ENCODE peak calls at places on chromosomes 13 and 19, in seven cellular contexts. V, I, G, T, N, D and R are unnamed samples.

GRCh38 chr13:113410472-113411201 is 42.7 kb downstream of the ADPRHL1 start:
- DNase-seq in V (no peak), T (no peak), D (peak), G (no peak), I (no peak), N (no peak), R (peak)

GRCh38 chr13:38366954-38367645 is 17.4 kb downstream of the UFM1 start:
- DNase-seq in D (no peak), T (no peak), N (no peak), V (no peak), G (no peak), I (no peak), R (peak)

GRCh38 chr19:42553292-42554045 is 25.2 kb upstream of the CEACAM1 start:
- DNase-seq in D (no peak), I (no peak), T (peak), V (peak), N (no peak), G (peak), R (peak)

GRCh38 chr19:49657493-49658138 is 8.0 kb downstream of the IRF3 start:
- DNase-seq in V (no peak), N (no peak), I (no peak), D (no peak), G (no peak), T (no peak), R (no peak)

GRCh38 chr19:8241646-8242045 is 32.5 kb downstream of the CERS4 start:
- DNase-seq in I (no peak), D (no peak), G (no peak), V (no peak), N (no peak), T (no peak), R (no peak)

GRCh38 chr19:17755977-17756670 is 4.8 kb downstream of the FCHO1 start:
- DNase-seq in T (no peak), N (peak), V (no peak), G (peak), I (no peak), D (peak), R (no peak)

GRCh38 chr13:108315273-108315672 is 45.8 kb downstream of the TNFSF13B start:
- DNase-seq in D (no peak), G (no peak), V (no peak), N (peak), I (no peak), T (no peak), R (no peak)

GRCh38 chr13:43835701-43836100 is 43.8 kb downstream of the CCDC122 start:
- DNase-seq in G (no peak), T (no peak), I (no peak), N (no peak), D (no peak), V (no peak), R (no peak)

GRCh38 chr13:94548382-94549240 is 47.3 kb downstream of the TGDS start:
- DNase-seq in T (peak), G (peak), N (peak), I (peak), D (peak), V (no peak), R (peak)

GRCh38 chr19:1624458-1624857 is 19.2 kb upstream of the UQCR11 start:
- DNase-seq in N (peak), G (peak), D (peak), I (peak), T (no peak), V (no peak), R (no peak)

GRCh38 chr19:39428309-39429112 is 7.2 kb downstream of the RPS16 start:
- DNase-seq in I (peak), T (no peak), N (peak), G (peak), D (peak), V (peak), R (peak)

GRCh38 chr13:86324191-86324590 is 525.0 kb upstream of the SLITRK6 start:
- DNase-seq in I (no peak), D (no peak), G (no peak), N (no peak), V (no peak), T (no peak), R (no peak)

GRCh38 chr13:111791131-111791530 is 275.8 kb upstream of the SOX1 start:
- DNase-seq in G (no peak), T (no peak), I (no peak), D (no peak), N (no peak), V (no peak), R (no peak)

GRCh38 chr19:52585604-52586003 is 15.5 kb downstream of the ZNF701 start:
- DNase-seq in G (no peak), D (no peak), V (no peak), T (no peak), N (no peak), I (no peak), R (no peak)

GRCh38 chr19:52592301-52592700 is 22.2 kb downstream of the ZNF701 start:
- DNase-seq in G (no peak), N (no peak), I (no peak), V (no peak), D (no peak), T (no peak), R (no peak)

GRCh38 chr19:52585101-52585500 is 15.0 kb downstream of the ZNF701 start:
- DNase-seq in N (no peak), D (no peak), G (no peak), V (no peak), I (no peak), T (no peak), R (no peak)

GRCh38 chr19:52590728-52591127 is 20.6 kb downstream of the ZNF701 start:
- DNase-seq in T (no peak), I (no peak), N (peak), V (no peak), D (no peak), G (no peak), R (no peak)
- TF ChIP-seq CTCF in T (no peak), I (no peak), N (peak), V (no peak), D (no peak), G (no peak), R (no peak)

DNA sequence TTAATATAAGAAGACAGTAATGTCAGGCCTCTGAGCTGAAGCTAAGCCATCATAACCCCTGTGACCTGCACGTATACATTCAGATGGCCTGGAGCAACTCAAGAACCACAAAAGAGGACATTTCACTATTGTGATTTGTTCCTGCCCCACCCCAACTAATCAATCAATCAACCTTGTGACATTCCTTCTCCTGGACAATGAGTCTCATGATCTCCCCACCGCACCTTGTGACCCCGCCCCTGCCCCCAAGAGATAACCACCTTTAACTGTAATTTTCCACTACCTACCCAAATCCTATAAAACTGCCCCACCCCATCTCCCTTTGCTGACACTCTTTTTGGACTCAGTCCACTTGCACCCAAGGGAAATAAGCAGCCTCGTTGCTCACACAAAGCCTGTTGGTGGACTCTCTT is 14.1 kb downstream of the CD70 start:
- DNase-seq in G (no peak), V (no peak), D (peak), I (no peak), N (no peak), T (no peak), R (no peak)
- H3K4me3 ChIP-seq in G (no peak), V (no peak), D (no peak), I (no peak), N (no peak), T (no peak), R (no peak)

GRCh38 chr19:3645067-3645396 is 18.4 kb upstream of the CACTIN start:
- DNase-seq in T (no peak), V (no peak), I (no peak), D (no peak), N (no peak), G (no peak), R (no peak)
- TF ChIP-seq CTCF in T (no peak), V (no peak), I (no peak), D (no peak), N (no peak), G (no peak), R (no peak)

DNA sequence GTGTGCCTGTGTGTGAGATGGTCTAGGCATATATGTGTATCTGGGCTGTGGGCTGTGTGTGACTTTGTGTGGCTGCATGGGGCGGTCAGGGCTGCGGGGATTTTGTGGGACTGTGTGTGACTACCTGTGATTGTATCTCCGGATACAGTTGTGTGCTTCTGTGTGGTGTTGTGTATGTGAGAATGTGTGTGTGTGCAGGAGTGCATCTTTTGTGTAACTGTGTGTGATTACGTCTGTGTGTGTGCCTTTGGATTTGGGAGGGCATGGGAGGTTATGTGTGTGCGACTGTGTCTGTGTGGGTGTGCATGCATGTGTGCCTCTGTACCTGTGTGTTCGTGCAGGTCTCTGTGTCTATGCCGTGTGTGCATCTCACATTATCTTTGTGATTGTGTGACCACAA is 7.4 kb downstream of the EHD2 start:
- DNase-seq in I (no peak), T (no peak), D (no peak), N (no peak), V (no peak), G (no peak), R (no peak)
- H3K4me3 ChIP-seq in I (no peak), T (no peak), D (no peak), N (no peak), V (peak), G (no peak), R (no peak)

GRCh38 chr19:35731779-35732405 is 10.4 kb downstream of the IGFLR1 start:
- DNase-seq in N (no peak), V (no peak), G (no peak), I (peak), D (no peak), T (no peak), R (no peak)
- TF ChIP-seq CTCF in N (no peak), V (no peak), G (no peak), I (no peak), D (no peak), T (no peak), R (no peak)